ENCODE peak calls at places on chromosomes 11 and 22, in ten cellular contexts. One of them, this sample, is unnamed.

GRCh38 chr22:37566903-37567798 is 6.9 kb downstream of the CDC42EP1 start:
- DNase-seq in GM03348: peak
- DNase-seq in EL: peak
- DNase-seq in naive thymus-derived CD4-positive, alpha-beta T cell: peak
- DNase-seq in endothelial cell: peak
- DNase-seq in anterior cingulate cortex: peak
- DNase-seq in ovary: peak
- DNase-seq in stimulated activated CD4-positive, alpha-beta T cell treated with anti-CD3 and anti-CD28 coated beads, TNF-alpha, amount 100 ng/mL, for 4 hours: peak
- DNase-seq in NCI-H748 treated with DMSO at 0.1 percent for 48 hours: peak
- DNase-seq in IMR-90: peak
- DNase-seq in this sample: peak

GRCh38 chr11:107018274-107018901 is at the start of gene GUCY1A2:
- DNase-seq in GM03348: peak
- DNase-seq in EL: peak
- DNase-seq in naive thymus-derived CD4-positive, alpha-beta T cell: no peak
- DNase-seq in endothelial cell: peak
- DNase-seq in anterior cingulate cortex: peak
- DNase-seq in ovary: no peak
- DNase-seq in stimulated activated CD4-positive, alpha-beta T cell treated with anti-CD3 and anti-CD28 coated beads, TNF-alpha, amount 100 ng/mL, for 4 hours: no peak
- DNase-seq in NCI-H748 treated with DMSO at 0.1 percent for 48 hours: no peak
- DNase-seq in IMR-90: no peak
- DNase-seq in this sample: peak

GRCh38 chr11:9568161-9568853 is 5.2 kb upstream of the WEE1 start:
- DNase-seq in GM03348: no peak
- DNase-seq in EL: no peak
- DNase-seq in naive thymus-derived CD4-positive, alpha-beta T cell: no peak
- DNase-seq in endothelial cell: no peak
- DNase-seq in anterior cingulate cortex: no peak
- DNase-seq in ovary: no peak
- DNase-seq in stimulated activated CD4-positive, alpha-beta T cell treated with anti-CD3 and anti-CD28 coated beads, TNF-alpha, amount 100 ng/mL, for 4 hours: no peak
- DNase-seq in NCI-H748 treated with DMSO at 0.1 percent for 48 hours: no peak
- DNase-seq in IMR-90: peak
- DNase-seq in this sample: no peak

GRCh38 chr22:49064836-49065235 is 762.8 kb downstream of the BRD1 start:
- DNase-seq in GM03348: no peak
- DNase-seq in EL: no peak
- DNase-seq in naive thymus-derived CD4-positive, alpha-beta T cell: no peak
- DNase-seq in endothelial cell: no peak
- DNase-seq in anterior cingulate cortex: no peak
- DNase-seq in ovary: no peak
- DNase-seq in stimulated activated CD4-positive, alpha-beta T cell treated with anti-CD3 and anti-CD28 coated beads, TNF-alpha, amount 100 ng/mL, for 4 hours: no peak
- DNase-seq in NCI-H748 treated with DMSO at 0.1 percent for 48 hours: no peak
- DNase-seq in IMR-90: no peak
- DNase-seq in this sample: no peak

GRCh38 chr11:47412152-47412746 is 3.9 kb downstream of the SLC39A13 start:
- DNase-seq in GM03348: peak
- DNase-seq in EL: peak
- DNase-seq in naive thymus-derived CD4-positive, alpha-beta T cell: no peak
- DNase-seq in endothelial cell: peak
- DNase-seq in anterior cingulate cortex: peak
- DNase-seq in ovary: no peak
- DNase-seq in stimulated activated CD4-positive, alpha-beta T cell treated with anti-CD3 and anti-CD28 coated beads, TNF-alpha, amount 100 ng/mL, for 4 hours: no peak
- DNase-seq in NCI-H748 treated with DMSO at 0.1 percent for 48 hours: no peak
- DNase-seq in IMR-90: peak
- DNase-seq in this sample: no peak

GRCh38 chr11:118997627-118998387 is at the start of gene CENATAC:
- DNase-seq in GM03348: peak
- DNase-seq in EL: peak
- DNase-seq in naive thymus-derived CD4-positive, alpha-beta T cell: peak
- DNase-seq in endothelial cell: peak
- DNase-seq in anterior cingulate cortex: peak
- DNase-seq in ovary: peak
- DNase-seq in stimulated activated CD4-positive, alpha-beta T cell treated with anti-CD3 and anti-CD28 coated beads, TNF-alpha, amount 100 ng/mL, for 4 hours: peak
- DNase-seq in NCI-H748 treated with DMSO at 0.1 percent for 48 hours: peak
- DNase-seq in IMR-90: peak
- DNase-seq in this sample: peak

GRCh38 chr11:11336664-11337063 is 16.4 kb downstream of the CSNK2A3 start:
- DNase-seq in GM03348: no peak
- DNase-seq in EL: no peak
- DNase-seq in naive thymus-derived CD4-positive, alpha-beta T cell: no peak
- DNase-seq in endothelial cell: no peak
- DNase-seq in anterior cingulate cortex: no peak
- DNase-seq in ovary: no peak
- DNase-seq in stimulated activated CD4-positive, alpha-beta T cell treated with anti-CD3 and anti-CD28 coated beads, TNF-alpha, amount 100 ng/mL, for 4 hours: no peak
- DNase-seq in NCI-H748 treated with DMSO at 0.1 percent for 48 hours: no peak
- DNase-seq in IMR-90: no peak
- DNase-seq in this sample: no peak

GRCh38 chr11:70523384-70524095 is 125.2 kb downstream of the CTTN start:
- DNase-seq in GM03348: no peak
- DNase-seq in EL: no peak
- DNase-seq in naive thymus-derived CD4-positive, alpha-beta T cell: no peak
- DNase-seq in endothelial cell: no peak
- DNase-seq in anterior cingulate cortex: no peak
- DNase-seq in ovary: no peak
- DNase-seq in stimulated activated CD4-positive, alpha-beta T cell treated with anti-CD3 and anti-CD28 coated beads, TNF-alpha, amount 100 ng/mL, for 4 hours: no peak
- DNase-seq in NCI-H748 treated with DMSO at 0.1 percent for 48 hours: no peak
- DNase-seq in IMR-90: no peak
- DNase-seq in this sample: no peak

GRCh38 chr11:124829986-124830385 is 29.8 kb upstream of the MSANTD2 start:
- DNase-seq in GM03348: no peak
- DNase-seq in EL: no peak
- DNase-seq in naive thymus-derived CD4-positive, alpha-beta T cell: no peak
- DNase-seq in endothelial cell: no peak
- DNase-seq in anterior cingulate cortex: no peak
- DNase-seq in ovary: no peak
- DNase-seq in stimulated activated CD4-positive, alpha-beta T cell treated with anti-CD3 and anti-CD28 coated beads, TNF-alpha, amount 100 ng/mL, for 4 hours: no peak
- DNase-seq in NCI-H748 treated with DMSO at 0.1 percent for 48 hours: no peak
- DNase-seq in IMR-90: peak
- DNase-seq in this sample: no peak

GRCh38 chr22:25641650-25642049 is 77.2 kb downstream of the GRK3 start:
- DNase-seq in GM03348: no peak
- DNase-seq in EL: no peak
- DNase-seq in naive thymus-derived CD4-positive, alpha-beta T cell: no peak
- DNase-seq in endothelial cell: no peak
- DNase-seq in anterior cingulate cortex: no peak
- DNase-seq in ovary: no peak
- DNase-seq in stimulated activated CD4-positive, alpha-beta T cell treated with anti-CD3 and anti-CD28 coated beads, TNF-alpha, amount 100 ng/mL, for 4 hours: no peak
- DNase-seq in NCI-H748 treated with DMSO at 0.1 percent for 48 hours: no peak
- DNase-seq in IMR-90: no peak
- DNase-seq in this sample: no peak

GRCh38 chr22:42947211-42947990 is 67.5 kb downstream of the PACSIN2 start:
- DNase-seq in GM03348: no peak
- DNase-seq in EL: peak
- DNase-seq in naive thymus-derived CD4-positive, alpha-beta T cell: no peak
- DNase-seq in endothelial cell: no peak
- DNase-seq in anterior cingulate cortex: no peak
- DNase-seq in ovary: no peak
- DNase-seq in stimulated activated CD4-positive, alpha-beta T cell treated with anti-CD3 and anti-CD28 coated beads, TNF-alpha, amount 100 ng/mL, for 4 hours: no peak
- DNase-seq in NCI-H748 treated with DMSO at 0.1 percent for 48 hours: peak
- DNase-seq in IMR-90: peak
- DNase-seq in this sample: no peak

GRCh38 chr22:42928969-42929837 is 72.1 kb upstream of the ARFGAP3 start:
- DNase-seq in GM03348: peak
- DNase-seq in EL: no peak
- DNase-seq in naive thymus-derived CD4-positive, alpha-beta T cell: no peak
- DNase-seq in endothelial cell: no peak
- DNase-seq in anterior cingulate cortex: peak
- DNase-seq in ovary: no peak
- DNase-seq in stimulated activated CD4-positive, alpha-beta T cell treated with anti-CD3 and anti-CD28 coated beads, TNF-alpha, amount 100 ng/mL, for 4 hours: no peak
- DNase-seq in NCI-H748 treated with DMSO at 0.1 percent for 48 hours: no peak
- DNase-seq in IMR-90: no peak
- DNase-seq in this sample: no peak

GRCh38 chr11:60786811-60787567 is 1.9 kb downstream of the MS4A10 start:
- DNase-seq in GM03348: peak
- DNase-seq in EL: peak
- DNase-seq in naive thymus-derived CD4-positive, alpha-beta T cell: no peak
- DNase-seq in endothelial cell: no peak
- DNase-seq in anterior cingulate cortex: no peak
- DNase-seq in ovary: peak
- DNase-seq in stimulated activated CD4-positive, alpha-beta T cell treated with anti-CD3 and anti-CD28 coated beads, TNF-alpha, amount 100 ng/mL, for 4 hours: no peak
- DNase-seq in NCI-H748 treated with DMSO at 0.1 percent for 48 hours: no peak
- DNase-seq in IMR-90: peak
- DNase-seq in this sample: peak

GRCh38 chr22:43892183-43892894 is 526 bp upstream of the PNPLA5 start:
- DNase-seq in GM03348: no peak
- DNase-seq in EL: no peak
- DNase-seq in naive thymus-derived CD4-positive, alpha-beta T cell: no peak
- DNase-seq in endothelial cell: no peak
- DNase-seq in anterior cingulate cortex: no peak
- DNase-seq in ovary: no peak
- DNase-seq in stimulated activated CD4-positive, alpha-beta T cell treated with anti-CD3 and anti-CD28 coated beads, TNF-alpha, amount 100 ng/mL, for 4 hours: no peak
- DNase-seq in NCI-H748 treated with DMSO at 0.1 percent for 48 hours: no peak
- DNase-seq in IMR-90: no peak
- DNase-seq in this sample: no peak

GRCh38 chr11:45795379-45795778 is 9.6 kb upstream of the SLC35C1 start:
- DNase-seq in GM03348: peak
- DNase-seq in EL: no peak
- DNase-seq in naive thymus-derived CD4-positive, alpha-beta T cell: no peak
- DNase-seq in endothelial cell: no peak
- DNase-seq in anterior cingulate cortex: no peak
- DNase-seq in ovary: no peak
- DNase-seq in stimulated activated CD4-positive, alpha-beta T cell treated with anti-CD3 and anti-CD28 coated beads, TNF-alpha, amount 100 ng/mL, for 4 hours: no peak
- DNase-seq in NCI-H748 treated with DMSO at 0.1 percent for 48 hours: no peak
- DNase-seq in IMR-90: no peak
- DNase-seq in this sample: no peak

GRCh38 chr11:105577645-105578044 is 32.2 kb upstream of the GRIA4 start:
- DNase-seq in GM03348: no peak
- DNase-seq in EL: peak
- DNase-seq in naive thymus-derived CD4-positive, alpha-beta T cell: no peak
- DNase-seq in endothelial cell: no peak
- DNase-seq in anterior cingulate cortex: no peak
- DNase-seq in ovary: no peak
- DNase-seq in stimulated activated CD4-positive, alpha-beta T cell treated with anti-CD3 and anti-CD28 coated beads, TNF-alpha, amount 100 ng/mL, for 4 hours: no peak
- DNase-seq in NCI-H748 treated with DMSO at 0.1 percent for 48 hours: no peak
- DNase-seq in IMR-90: peak
- DNase-seq in this sample: no peak